ENCODE peak calls at places on chromosomes 1 and 21, in six cellular contexts. J is T follicular helper cell, Z is GM19239, R is GM03348, V is NT2/D1, L is Daoy. U is an unnamed sample.

GRCh38 chr1:222583079-222583478 is 6.7 kb downstream of the TAF1A start:
- DNase-seq in R (no peak), J (no peak), Z (peak), V (no peak), L (no peak), U (no peak)

GRCh38 chr1:217747156-217747769 is 116.1 kb downstream of the SPATA17 start:
- DNase-seq in L (peak), J (no peak), Z (peak), R (peak), V (no peak), U (no peak)

GRCh38 chr1:112462953-112463279 is 45.8 kb upstream of the WNT2B start:
- DNase-seq in J (no peak), R (no peak), L (no peak), V (no peak), Z (no peak), U (no peak)

GRCh38 chr1:85952460-85952859 is 204.1 kb downstream of the COL24A1 start:
- DNase-seq in L (no peak), J (no peak), Z (no peak), R (no peak), V (no peak), U (no peak)

GRCh38 chr21:38911523-38912354 is 106.0 kb downstream of the ETS2 start:
- DNase-seq in V (no peak), Z (no peak), R (no peak), L (no peak), J (no peak), U (no peak)

GRCh38 chr21:17388226-17388625 is 124.6 kb upstream of the CXADR start:
- DNase-seq in V (no peak), L (no peak), Z (no peak), J (no peak), R (no peak), U (no peak)

GRCh38 chr1:42340898-42341297 is 5.9 kb upstream of the FOXJ3 start:
- DNase-seq in R (no peak), Z (no peak), J (no peak), V (no peak), L (no peak), U (no peak)

GRCh38 chr1:8815582-8816285 is 1.7 kb downstream of the RERE start:
- DNase-seq in Z (no peak), J (no peak), R (no peak), L (no peak), V (no peak), U (no peak)

GRCh38 chr1:231095595-231095994 is 55.5 kb upstream of the FAM89A start:
- DNase-seq in J (no peak), R (no peak), Z (no peak), L (no peak), V (no peak), U (no peak)

GRCh38 chr1:209443361-209443931 is 140.1 kb upstream of the CAMK1G start:
- DNase-seq in L (no peak), V (no peak), Z (no peak), R (no peak), J (no peak), U (no peak)

GRCh38 chr1:240027059-240027462 is 64.6 kb upstream of the FMN2 start:
- DNase-seq in L (peak), V (peak), Z (peak), J (no peak), R (peak), U (no peak)

GRCh38 chr1:66445492-66446181 is 88.3 kb upstream of the SGIP1 start:
- DNase-seq in V (no peak), Z (peak), R (no peak), J (peak), L (no peak), U (peak)

GRCh38 chr1:54278941-54279422 is 79.0 kb downstream of the MRPL37 start:
- DNase-seq in J (no peak), Z (no peak), R (peak), L (no peak), V (no peak), U (no peak)

GRCh38 chr1:151047591-151047924 is at the start of gene C1orf56:
- DNase-seq in L (peak), J (peak), R (peak), Z (peak), V (peak), U (peak)

GRCh38 chr21:45478115-45478801 is 64.0 kb downstream of the SLC19A1 start:
- DNase-seq in R (peak), L (peak), J (peak), V (peak), Z (peak), U (peak)

GRCh38 chr1:164563821-164564251 is 4.9 kb downstream of the PBX1 start:
- DNase-seq in R (no peak), J (no peak), L (no peak), Z (no peak), V (no peak), U (no peak)

GRCh38 chr21:44785620-44786344 is 15.8 kb downstream of the UBE2G2 start:
- DNase-seq in R (no peak), J (no peak), L (peak), Z (no peak), V (no peak), U (no peak)

GRCh38 chr21:23478381-23478780 is 2128.9 kb downstream of the MRPL39 start:
- DNase-seq in R (no peak), L (no peak), V (no peak), J (no peak), Z (no peak), U (no peak)

GRCh38 chr1:151494741-151495281 is 16.4 kb upstream of the CGN start:
- DNase-seq in R (peak), L (peak), V (no peak), J (no peak), Z (no peak), U (no peak)

GRCh38 chr1:94978401-94978800 is 51.5 kb upstream of the CNN3 start:
- DNase-seq in V (no peak), J (no peak), Z (no peak), R (no peak), L (no peak), U (no peak)

GRCh38 chr1:25137106-25137505 is 95.2 kb downstream of the SYF2 start:
- DNase-seq in Z (no peak), V (no peak), J (no peak), L (no peak), R (no peak), U (no peak)

GRCh38 chr1:198660341-198661056 is 21.7 kb downstream of the PTPRC start:
- DNase-seq in L (no peak), R (no peak), Z (no peak), V (no peak), J (no peak), U (no peak)

GRCh38 chr1:77536813-77537212 is 145.6 kb downstream of the ZZZ3 start:
- DNase-seq in L (peak), R (peak), J (no peak), V (no peak), Z (no peak), U (no peak)

GRCh38 chr1:86965012-86965826 is 50.8 kb downstream of the HS2ST1 start:
- DNase-seq in Z (no peak), V (peak), J (no peak), L (peak), R (peak), U (no peak)

GRCh38 chr1:205365945-205366463 is 9.3 kb upstream of the KLHDC8A start:
- DNase-seq in Z (no peak), V (no peak), R (no peak), L (peak), J (no peak), U (no peak)

GRCh38 chr1:221234821-221235220 is 355.6 kb downstream of the HLX start:
- DNase-seq in V (no peak), Z (no peak), J (no peak), L (peak), R (no peak), U (no peak)

GRCh38 chr1:194230351-194231144 is 1044.1 kb upstream of the B3GALT2 start:
- DNase-seq in Z (no peak), R (peak), V (no peak), L (peak), J (no peak), U (no peak)

GRCh38 chr1:187236676-187237075 is 407.9 kb downstream of the PLA2G4A start:
- DNase-seq in Z (no peak), J (no peak), R (no peak), V (no peak), L (no peak), U (no peak)

GRCh38 chr1:64340361-64340760 is 129.6 kb upstream of the CACHD1 start:
- DNase-seq in J (no peak), V (no peak), L (no peak), Z (no peak), R (no peak), U (no peak)

GRCh38 chr21:29078884-29079765 is 5.7 kb upstream of the CCT8 start:
- DNase-seq in J (no peak), R (no peak), V (no peak), Z (no peak), L (no peak), U (peak)

GRCh38 chr21:15543473-15543872 is 186.3 kb upstream of the USP25 start:
- DNase-seq in L (no peak), Z (no peak), J (no peak), R (no peak), V (no peak), U (no peak)

GRCh38 chr1:90475623-90476022 is 241.5 kb downstream of the BARHL2 start:
- DNase-seq in Z (no peak), J (no peak), R (no peak), L (no peak), V (no peak), U (no peak)

GRCh38 chr1:156146749-156147405 is 6.5 kb upstream of the SEMA4A start:
- DNase-seq in Z (no peak), J (no peak), V (no peak), R (peak), L (no peak), U (no peak)

GRCh38 chr1:69421286-69421685 is 146.4 kb upstream of the LRRC7 start:
- DNase-seq in J (no peak), V (no peak), L (no peak), Z (no peak), R (no peak), U (no peak)

GRCh38 chr1:209797978-209798639 is 7.8 kb downstream of the IRF6 start:
- DNase-seq in R (peak), L (no peak), J (no peak), Z (no peak), V (no peak), U (no peak)

GRCh38 chr1:221781102-221781744 is 39.3 kb upstream of the DUSP10 start:
- DNase-seq in Z (no peak), V (no peak), J (no peak), L (peak), R (no peak), U (no peak)

GRCh38 chr1:89996415-89997110 is 1.7 kb downstream of the ZNF326 start:
- DNase-seq in L (no peak), J (no peak), Z (no peak), R (no peak), V (no peak), U (no peak)

GRCh38 chr1:15963363-15963967 is 12.4 kb downstream of the ZBTB17 start:
- DNase-seq in R (no peak), L (no peak), V (no peak), J (no peak), Z (no peak), U (no peak)